ENCODE peak calls at places on chromosomes 7 and 10, in seven cellular contexts. C, W, K, U, R, X and G are unnamed samples.

GRCh38 chr10:88379575-88379974 is 203.5 kb downstream of the RNLS start:
- DNase-seq in R (no peak), U (peak), W (peak), C (no peak), K (peak), X (no peak), G (no peak)

GRCh38 chr7:115217373-115217772 is 295.5 kb downstream of the MDFIC start:
- DNase-seq in U (no peak), K (no peak), X (no peak), C (no peak), R (no peak), W (peak), G (no peak)

GRCh38 chr7:72337822-72338167 is 74.3 kb downstream of the CALN1 start:
- DNase-seq in C (no peak), W (no peak), K (no peak), X (no peak), U (no peak), R (no peak), G (no peak)

GRCh38 chr10:60035984-60036383 is 129.6 kb upstream of the CCDC6 start:
- DNase-seq in R (no peak), W (no peak), U (no peak), K (no peak), X (no peak), C (no peak), G (no peak)

GRCh38 chr7:24283900-24284698 is at the start of gene NPY:
- DNase-seq in C (no peak), X (no peak), K (no peak), R (no peak), W (no peak), U (no peak), G (no peak)

GRCh38 chr10:130213286-130214080 is 77.3 kb downstream of the GLRX3 start:
- DNase-seq in W (no peak), X (no peak), C (no peak), R (peak), K (no peak), U (no peak), G (no peak)

GRCh38 chr7:157480651-157481050 is 143.8 kb downstream of the DNAJB6 start:
- DNase-seq in R (no peak), W (no peak), K (no peak), X (no peak), C (no peak), U (no peak), G (no peak)

GRCh38 chr7:84106291-84106690 is 88.3 kb downstream of the SEMA3A start:
- DNase-seq in W (no peak), R (no peak), K (no peak), C (no peak), U (no peak), X (no peak), G (no peak)

GRCh38 chr10:72321248-72322029 is 33.3 kb downstream of the DNAJB12 start:
- DNase-seq in C (no peak), X (no peak), U (no peak), W (no peak), R (no peak), K (no peak), G (no peak)

GRCh38 chr7:36430881-36431280 is 41.2 kb downstream of the ANLN start:
- DNase-seq in C (no peak), R (no peak), U (no peak), W (no peak), K (no peak), X (no peak), G (no peak)

GRCh38 chr10:73906524-73907447 is 4.1 kb upstream of the PLAU start:
- DNase-seq in R (no peak), W (peak), U (peak), C (no peak), X (no peak), K (peak), G (peak)

GRCh38 chr7:24980695-24981543 is 941 bp upstream of the OSBPL3 start:
- DNase-seq in C (no peak), U (no peak), R (peak), W (peak), X (no peak), K (no peak), G (no peak)

GRCh38 chr7:78260826-78261225 is 462.3 kb downstream of the PHTF2 start:
- DNase-seq in C (no peak), W (peak), X (no peak), U (no peak), K (no peak), R (no peak), G (no peak)

GRCh38 chr7:94396606-94397005 is 1.9 kb downstream of the COL1A2 start:
- DNase-seq in R (no peak), K (no peak), X (no peak), C (no peak), U (no peak), W (peak), G (no peak)

GRCh38 chr7:45021604-45022296 is 21.7 kb downstream of the CCM2 start:
- DNase-seq in R (no peak), W (peak), U (peak), K (no peak), C (no peak), X (no peak), G (no peak)

GRCh38 chr7:2647594-2648172 is 15.9 kb downstream of the TTYH3 start:
- DNase-seq in X (no peak), W (no peak), U (no peak), K (no peak), C (no peak), R (peak), G (peak)

GRCh38 chr7:12119638-12120303 is 91.3 kb upstream of the TMEM106B start:
- DNase-seq in U (no peak), X (no peak), K (no peak), W (no peak), C (no peak), R (no peak), G (no peak)

GRCh38 chr7:152590481-152590880 is 85.5 kb downstream of the XRCC2 start:
- DNase-seq in K (no peak), C (no peak), U (no peak), R (no peak), W (no peak), X (no peak), G (no peak)

GRCh38 chr10:3886666-3887251 is 101.8 kb upstream of the KLF6 start:
- DNase-seq in R (no peak), K (peak), U (peak), W (peak), C (no peak), X (no peak), G (no peak)

GRCh38 chr7:29177963-29178612 is 16.5 kb upstream of the CHN2 start:
- DNase-seq in X (no peak), U (peak), R (peak), W (peak), K (no peak), C (no peak), G (peak)

GRCh38 chr7:35430547-35431153 is 176.8 kb upstream of the TBX20 start:
- DNase-seq in R (no peak), X (no peak), U (no peak), W (peak), C (no peak), K (no peak), G (no peak)

GRCh38 chr7:36300696-36301350 is 88.8 kb upstream of the ANLN start:
- DNase-seq in W (no peak), X (no peak), K (no peak), C (no peak), U (no peak), R (peak), G (peak)

GRCh38 chr10:17742918-17743317 is 9.1 kb upstream of the TMEM236 start:
- DNase-seq in R (peak), W (peak), C (peak), U (peak), X (no peak), K (peak), G (no peak)

GRCh38 chr7:22589641-22590141 is 89.7 kb upstream of the STEAP1B start:
- DNase-seq in X (no peak), W (peak), K (no peak), R (peak), U (peak), C (peak), G (no peak)

GRCh38 chr10:124600051-124600880 is 138.6 kb downstream of the LHPP start:
- DNase-seq in U (no peak), R (no peak), C (no peak), K (no peak), X (no peak), W (no peak), G (no peak)

GRCh38 chr10:129755075-129756020 is 208.7 kb downstream of the EBF3 start:
- DNase-seq in X (no peak), U (no peak), K (no peak), R (peak), W (no peak), C (peak), G (no peak)

GRCh38 chr10:50937230-50937907 is 51.9 kb upstream of the A1CF start:
- DNase-seq in R (no peak), K (peak), X (peak), C (no peak), U (peak), W (peak), G (no peak)

GRCh38 chr10:133294189-133294588 is 14.5 kb downstream of the TUBGCP2 start:
- DNase-seq in U (no peak), R (no peak), W (no peak), X (no peak), C (no peak), K (no peak), G (peak)

GRCh38 chr10:80471715-80472233 is 17.7 kb downstream of the TSPAN14 start:
- DNase-seq in W (peak), U (no peak), K (no peak), R (no peak), C (no peak), X (no peak), G (peak)

GRCh38 chr10:78231327-78231726 is 197.7 kb downstream of the RPS24 start:
- DNase-seq in C (no peak), R (no peak), X (no peak), U (no peak), K (no peak), W (no peak), G (no peak)

GRCh38 chr10:78236416-78237015 is 202.9 kb downstream of the RPS24 start:
- DNase-seq in U (no peak), X (no peak), K (no peak), C (no peak), W (no peak), R (no peak), G (no peak)

GRCh38 chr10:78229950-78230675 is 196.4 kb downstream of the RPS24 start:
- DNase-seq in U (no peak), W (no peak), R (no peak), X (no peak), K (no peak), C (no peak), G (no peak)

DNA sequence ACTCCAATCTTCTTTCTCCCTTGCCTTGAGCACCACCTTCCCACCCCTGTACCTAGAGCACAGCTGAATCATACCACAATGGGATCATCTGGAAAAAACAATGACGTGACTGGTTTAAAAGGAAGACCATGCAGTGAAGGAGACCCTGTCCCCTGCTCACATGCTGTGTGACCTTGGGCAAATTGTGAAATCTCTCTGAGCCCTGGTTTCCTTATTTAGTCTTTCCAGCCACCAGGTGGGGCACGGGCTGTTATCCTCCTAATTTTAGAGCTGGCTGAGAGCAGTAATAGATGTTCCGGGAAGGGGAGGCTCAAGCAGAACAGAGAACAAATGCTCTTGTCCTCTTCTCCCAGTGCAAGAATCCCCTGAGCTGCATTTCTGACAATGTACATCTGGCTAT is 198.3 kb downstream of the RPS24 start:
- DNase-seq in W (peak), K (no peak), C (no peak), U (no peak), R (no peak), X (no peak), G (no peak)
- TF ChIP-seq CTCF in W (peak), K (peak), C (no peak), U (peak), R (peak), X (no peak), G (peak)

GRCh38 chr10:6669269-6669859 is 89.3 kb upstream of the PRKCQ start:
- DNase-seq in W (peak), R (no peak), K (peak), X (peak), U (peak), C (no peak), G (no peak)

GRCh38 chr10:6667150-6667549 is 87.1 kb upstream of the PRKCQ start:
- DNase-seq in C (no peak), W (no peak), R (no peak), K (no peak), X (no peak), U (no peak), G (no peak)

GRCh38 chr10:6665847-6666246 is 85.8 kb upstream of the PRKCQ start:
- DNase-seq in C (no peak), R (no peak), W (no peak), K (no peak), X (no peak), U (no peak), G (no peak)

GRCh38 chr10:6671976-6672375 is 91.9 kb upstream of the PRKCQ start:
- DNase-seq in X (no peak), R (no peak), K (no peak), U (no peak), W (no peak), C (no peak), G (no peak)

DNA sequence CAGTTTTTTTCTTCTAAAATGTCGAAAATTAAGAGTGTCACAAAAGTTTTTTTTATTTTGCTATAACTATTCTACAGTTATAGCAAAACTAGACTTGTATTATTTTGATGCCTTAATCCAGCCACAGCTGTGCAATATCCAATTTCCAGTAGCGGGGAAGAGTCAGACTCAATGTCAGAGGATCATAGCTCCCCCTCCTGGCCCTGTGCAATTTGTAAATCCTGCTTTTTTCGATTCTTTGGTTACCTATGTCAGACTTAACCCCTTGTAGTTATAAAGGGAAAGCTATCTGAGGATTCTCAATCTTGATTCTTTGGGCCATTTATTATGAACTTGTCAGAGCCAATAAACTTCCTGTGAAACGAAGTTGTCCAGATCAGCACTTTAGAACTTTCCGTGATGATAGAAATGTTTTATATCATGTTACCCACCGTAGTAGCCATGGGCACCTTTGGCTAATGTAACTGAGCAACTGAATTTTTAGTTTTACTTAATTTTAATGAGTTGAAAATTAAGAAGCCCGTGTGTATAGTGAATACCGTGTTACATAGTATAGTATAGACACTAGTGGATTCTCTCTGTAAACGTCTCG is 87.7 kb upstream of the PRKCQ start:
- DNase-seq in U (peak), R (no peak), K (no peak), W (peak), C (no peak), X (no peak), G (no peak)
- TF ChIP-seq CTCF in U (peak), R (peak), K (peak), W (peak), C (no peak), X (peak), G (peak)

GRCh38 chr10:128113026-128113425 is 13.2 kb downstream of the MKI67 start:
- DNase-seq in U (no peak), R (no peak), W (no peak), K (no peak), C (no peak), X (no peak), G (no peak)

GRCh38 chr10:128115356-128115755 is 10.9 kb downstream of the MKI67 start:
- DNase-seq in K (no peak), U (no peak), W (no peak), R (no peak), X (no peak), C (no peak), G (no peak)

GRCh38 chr10:128121750-128122412 is 4.3 kb downstream of the MKI67 start:
- DNase-seq in K (no peak), W (no peak), R (no peak), U (no peak), C (no peak), X (no peak), G (no peak)

GRCh38 chr10:128116187-128116586 is 10.0 kb downstream of the MKI67 start:
- DNase-seq in R (no peak), K (no peak), X (no peak), U (no peak), W (no peak), C (no peak), G (no peak)

DNA sequence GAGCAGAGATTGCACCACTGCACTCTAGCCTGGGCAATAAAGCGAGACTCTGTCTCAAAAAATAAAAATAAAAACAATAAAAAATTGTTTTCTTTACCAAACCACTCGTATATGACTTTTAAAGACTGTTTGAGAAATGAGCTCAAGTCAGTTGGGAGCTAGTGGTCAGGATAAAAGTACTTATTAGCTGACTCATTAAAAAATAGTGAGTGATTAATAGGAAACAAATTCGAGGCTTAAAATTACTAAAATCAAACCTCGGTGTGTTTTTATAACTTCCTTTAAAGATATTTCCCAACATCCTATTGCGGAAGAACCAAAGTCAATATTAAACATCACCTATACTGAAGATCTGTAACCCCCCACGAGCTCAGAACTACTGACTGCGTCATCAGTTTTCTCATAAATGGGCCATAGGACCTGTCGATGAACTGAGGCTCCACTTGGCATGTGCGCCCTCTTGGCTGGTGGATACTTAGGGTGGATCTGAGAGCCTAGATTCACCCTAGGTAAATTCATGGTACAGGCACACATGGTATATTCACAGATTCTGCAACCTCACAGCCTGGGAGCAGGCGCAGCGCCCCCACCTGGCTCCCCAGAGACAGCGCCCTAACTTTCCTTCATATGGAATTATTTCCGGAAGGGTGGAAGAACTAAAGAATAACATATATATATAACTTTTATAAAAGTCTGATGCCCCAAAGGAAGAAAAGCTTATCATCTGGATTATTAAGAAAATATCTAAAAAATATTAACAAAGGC is 9.2 kb downstream of the MKI67 start:
- DNase-seq in R (no peak), X (no peak), U (no peak), W (peak), K (no peak), C (no peak), G (no peak)
- TF ChIP-seq CTCF in R (no peak), X (peak), U (peak), W (peak), K (no peak), C (no peak), G (peak)

DNA sequence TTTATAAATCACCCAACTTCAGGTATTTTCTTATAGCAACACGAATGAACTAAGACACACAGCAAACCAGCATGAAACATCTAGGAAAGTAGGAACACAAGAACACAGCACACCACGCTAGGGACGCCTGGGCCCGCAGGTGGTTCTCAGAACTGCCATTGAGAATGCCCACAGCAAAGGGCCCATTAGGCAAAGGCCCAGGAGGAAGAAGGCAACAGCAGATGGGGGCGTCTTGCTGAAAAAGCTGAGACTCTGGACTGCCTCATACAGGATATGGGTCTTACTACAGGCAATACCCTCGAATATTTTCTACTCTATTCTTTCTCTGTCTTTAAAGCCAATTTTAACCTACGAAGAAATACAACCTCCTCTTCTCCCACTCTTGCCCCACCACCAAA is 77.3 kb downstream of the PARD3 start:
- DNase-seq in R (no peak), W (no peak), C (no peak), U (no peak), K (no peak), X (no peak), G (no peak)
- TF ChIP-seq CTCF in R (no peak), W (no peak), C (no peak), U (no peak), K (no peak), X (no peak), G (no peak)

GRCh38 chr10:117442944-117443676 is 67.9 kb upstream of the PDZD8 start:
- DNase-seq in U (peak), R (peak), X (no peak), K (no peak), C (peak), W (peak), G (peak)
- TF ChIP-seq CTCF in U (peak), R (peak), X (peak), K (peak), C (peak), W (peak), G (peak)